ENCODE peak calls at places on chromosomes 13 and 19, in four cellular contexts. K is tibial artery, N is pancreas, Z is heart left ventricle. T is an unnamed sample.
A peak's percentile ranks its signal among the peaks of the same experiment; 100 is the strongest.

GRCh38 chr19:4744451-4745170 is 21.0 kb upstream of the DPP9 start:
- DNase-seq in K (peak; percentile 39), Z (peak; percentile 61), N (no peak), T (peak; percentile 47)

GRCh38 chr13:50998326-50998725 is 88.7 kb downstream of the RNASEH2B start:
- DNase-seq in N (no peak), Z (no peak), K (no peak), T (peak; percentile 23)

GRCh38 chr19:52570005-52570861 is at the start of gene ZNF701:
- DNase-seq in N (peak; percentile 97), Z (peak; percentile 96), K (peak; percentile 95), T (peak; percentile 81)

GRCh38 chr19:4636151-4636717 is 3.1 kb upstream of the TNFAIP8L1 start:
- DNase-seq in K (no peak), N (peak; percentile 86), Z (peak; percentile 65), T (no peak)

GRCh38 chr19:57171551-57172081 is 4.3 kb upstream of the DUXA start:
- DNase-seq in K (peak; percentile 56), N (peak; percentile 70), Z (peak; percentile 73), T (no peak)

GRCh38 chr19:34399886-34400285 is 4.3 kb upstream of the PDCD2L start:
- DNase-seq in Z (no peak), K (no peak), N (peak; percentile 37), T (no peak)

GRCh38 chr13:62320129-62320724 is 904.6 kb upstream of the PCDH20 start:
- DNase-seq in K (no peak), N (no peak), Z (no peak), T (peak; percentile 7)

GRCh38 chr19:1064661-1065605 is 2.0 kb upstream of the ARHGAP45 start:
- DNase-seq in Z (peak; percentile 67), K (peak; percentile 59), N (peak; percentile 88), T (no peak)

GRCh38 chr13:60226507-60226906 is 62.8 kb upstream of the DIAPH3 start:
- DNase-seq in Z (no peak), N (no peak), K (no peak), T (peak; percentile 15)

GRCh38 chr19:58577581-58578429 is 4.7 kb upstream of the MZF1 start:
- DNase-seq in N (no peak), K (no peak), Z (no peak), T (no peak)

GRCh38 chr13:82076421-82076820 is 1735.5 kb upstream of the SPRY2 start:
- DNase-seq in K (no peak), Z (no peak), N (no peak), T (no peak)

GRCh38 chr13:47119568-47120080 is 222.8 kb upstream of the HTR2A start:
- DNase-seq in Z (no peak), N (no peak), K (no peak), T (no peak)

GRCh38 chr19:52398091-52398461 is 427 bp downstream of the ZNF528 start:
- DNase-seq in N (no peak), Z (no peak), K (no peak), T (peak; percentile 4)

GRCh38 chr13:45209229-45209628 is 8.4 kb upstream of the KCTD4 start:
- DNase-seq in Z (no peak), N (no peak), K (no peak), T (peak; percentile 44)

GRCh38 chr13:73870036-73870741 is 264.0 kb downstream of the KLF12 start:
- DNase-seq in N (no peak), Z (no peak), K (no peak), T (no peak)

GRCh38 chr13:45015300-45015699 is 26.0 kb downstream of the GPALPP1 start:
- DNase-seq in K (no peak), N (no peak), Z (no peak), T (no peak)

GRCh38 chr13:112119192-112120030 is 52.5 kb downstream of the SOX1 start:
- DNase-seq in N (no peak), K (no peak), Z (no peak), T (no peak)

GRCh38 chr13:48142437-48142836 is 47.5 kb upstream of the MED4 start:
- DNase-seq in N (no peak), Z (no peak), K (no peak), T (no peak)

GRCh38 chr13:109669234-109669612 is 117.2 kb downstream of the IRS2 start:
- DNase-seq in N (no peak), Z (peak; percentile 41), K (no peak), T (no peak)

GRCh38 chr19:7415163-7415856 is 66.6 kb downstream of the ARHGEF18 start:
- DNase-seq in Z (no peak), K (no peak), N (peak; percentile 66), T (no peak)

GRCh38 chr13:42354246-42355117 is 82.5 kb downstream of the AKAP11 start:
- DNase-seq in K (no peak), Z (no peak), N (no peak), T (peak; percentile 41)

GRCh38 chr13:100530645-100531044 is 57.9 kb downstream of the GGACT start:
- DNase-seq in N (no peak), K (peak; percentile 67), Z (no peak), T (no peak)

GRCh38 chr13:43364210-43365041 is 341.0 kb downstream of the DNAJC15 start:
- DNase-seq in Z (peak; percentile 58), N (no peak), K (no peak), T (no peak)

GRCh38 chr13:44125943-44126469 is 246.3 kb downstream of the LACC1 start:
- DNase-seq in N (no peak), Z (no peak), K (no peak), T (no peak)

GRCh38 chr13:99985243-99985874 is 3.8 kb downstream of the ZIC2 start:
- DNase-seq in Z (no peak), K (no peak), N (peak; percentile 78), T (no peak)

GRCh38 chr19:29769997-29770396 is 41.8 kb upstream of the CCNE1 start:
- DNase-seq in N (no peak), K (no peak), Z (no peak), T (no peak)

GRCh38 chr13:40350283-40350992 is 316.0 kb downstream of the FOXO1 start:
- DNase-seq in Z (no peak), K (no peak), N (no peak), T (no peak)

GRCh38 chr19:13652810-13653590 is 111.3 kb upstream of the MRI1 start:
- DNase-seq in K (no peak), N (no peak), Z (no peak), T (no peak)

GRCh38 chr13:83485101-83485500 is 397.2 kb downstream of the SLITRK1 start:
- DNase-seq in K (no peak), Z (no peak), N (no peak), T (no peak)

GRCh38 chr13:78820541-78820940 is 161.6 kb upstream of the OBI1 start:
- DNase-seq in K (no peak), N (no peak), Z (no peak), T (no peak)

GRCh38 chr13:59625121-59625520 is 538.6 kb downstream of the DIAPH3 start:
- DNase-seq in Z (no peak), K (no peak), N (no peak), T (peak; percentile 24)

GRCh38 chr19:47315125-47315821 is 5.6 kb downstream of the C5AR1 start:
- DNase-seq in K (peak; percentile 81), Z (peak; percentile 73), N (no peak), T (peak; percentile 78)

GRCh38 chr13:63092461-63092860 is 1676.8 kb upstream of the PCDH20 start:
- DNase-seq in N (no peak), Z (no peak), K (no peak), T (no peak)

GRCh38 chr13:21945195-21945594 is 274.3 kb downstream of the FGF9 start:
- DNase-seq in N (no peak), K (no peak), Z (no peak), T (no peak)
- H3K27me3 ChIP-seq in N (no peaks in the 10 kb centered on the region), K (no peaks in the 10 kb centered on the region), Z (no peaks in the 10 kb centered on the region), T (no peaks in the 10 kb centered on the region)

DNA sequence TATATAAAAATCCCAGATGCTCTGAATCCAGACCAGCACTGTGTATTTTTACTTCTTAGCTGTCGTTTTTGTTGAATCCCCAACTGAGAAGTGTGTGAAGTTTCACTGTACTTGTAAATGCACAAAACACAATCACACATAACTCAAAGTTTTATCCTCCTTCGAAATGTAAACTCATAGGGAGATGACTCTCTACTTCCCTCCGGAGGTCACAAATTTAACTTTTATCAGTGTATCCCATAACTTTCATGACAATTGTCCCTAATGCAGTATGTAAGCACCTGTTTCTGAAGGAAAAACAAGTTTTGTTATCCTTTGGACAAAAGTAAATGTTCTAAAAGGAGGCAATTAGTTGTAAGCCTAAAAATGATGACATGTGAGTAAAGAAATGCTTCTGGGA is 665.0 kb upstream of the SLITRK6 start:
- DNase-seq in K (no peak), Z (no peak), N (no peak), T (no peak)
- TF ChIP-seq CTCF in K (no peak), Z (no peak), N (no peak), T (peak; percentile 20)

GRCh38 chr13:101967216-101967615 is 434.6 kb downstream of the FGF14 start:
- DNase-seq in Z (no peak), N (no peak), K (no peak), T (no peak)
- H3K4me1 ChIP-seq in Z (no peaks in the 10 kb centered on the region), N (no peaks in the 10 kb centered on the region), K (no peaks in the 10 kb centered on the region), T (no peaks in the 10 kb centered on the region)

DNA sequence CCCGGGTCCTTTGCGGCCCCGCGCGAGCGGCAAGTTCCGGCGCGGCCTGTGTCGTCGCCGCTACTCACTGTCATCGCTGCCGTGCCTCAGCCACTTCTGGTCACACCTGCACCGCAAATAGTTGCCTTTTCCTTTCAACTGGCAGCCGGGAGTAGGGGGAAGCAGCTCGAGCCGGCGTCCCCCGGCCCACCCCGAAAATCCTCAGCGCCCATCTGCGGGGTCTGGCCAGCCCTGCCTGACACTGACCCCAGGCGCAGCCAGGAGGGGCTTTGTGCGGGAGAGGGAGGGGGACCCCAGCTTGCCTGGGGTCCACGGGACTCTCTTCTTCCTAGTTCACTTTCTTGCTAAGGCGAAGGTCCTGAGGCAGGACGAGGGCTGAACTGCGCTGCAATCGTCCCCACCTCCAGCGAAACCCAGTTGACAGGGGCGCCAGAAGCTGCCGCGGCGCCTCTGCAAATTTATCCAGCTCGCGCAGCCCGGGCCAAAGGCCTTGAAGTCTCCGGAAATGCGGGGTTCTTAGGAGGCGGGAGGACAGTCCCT is 1.7 kb downstream of the PDX1 start:
- DNase-seq in K (no peak), Z (no peak), N (peak; percentile 66), T (no peak)
- H3K27me3 ChIP-seq in K (no peaks in the 10 kb centered on the region), Z (peaks cover 100% of the 10 kb centered on the region), N (no peaks in the 10 kb centered on the region), T (peaks cover 100% of the 10 kb centered on the region)

GRCh38 chr13:49652691-49653305 is 24.5 kb downstream of the ARL11 start:
- DNase-seq in K (no peak), Z (no peak), N (no peak), T (no peak)
- TF ChIP-seq CTCF in K (peak; percentile 51), Z (peak; percentile 17), N (no peak), T (peak; percentile 70)

GRCh38 chr19:49889038-49889686 is 7.5 kb downstream of the IL4I1 start:
- DNase-seq in Z (no peak), N (no peak), K (no peak), T (no peak)

GRCh38 chr19:49892716-49893115 is 4.0 kb downstream of the IL4I1 start:
- DNase-seq in K (no peak), N (no peak), Z (no peak), T (no peak)

GRCh38 chr19:49891393-49891792 is 5.3 kb downstream of the IL4I1 start:
- DNase-seq in Z (no peak), K (no peak), N (no peak), T (no peak)

GRCh38 chr19:49889687-49890348 is 6.9 kb downstream of the IL4I1 start:
- DNase-seq in Z (peak; percentile 81), K (peak; percentile 69), N (peak; percentile 68), T (peak; percentile 61)

GRCh38 chr19:49890349-49891311 is 6.1 kb downstream of the IL4I1 start:
- DNase-seq in N (peak; percentile 83), Z (no peak), K (no peak), T (peak; percentile 51)
- H3K4me1 ChIP-seq in N (no peaks in the 10 kb centered on the region), Z (peaks cover 15% of the 10 kb centered on the region), K (peaks cover 9% of the 10 kb centered on the region), T (no peaks in the 10 kb centered on the region)